ENCODE peak calls at places on chromosomes 12 and 14, in nine cellular contexts. One of them, this sample, is unnamed.

GRCh38 chr12:12511895-12512674 is 50.6 kb downstream of the DUSP16 start:
- DNase-seq in body of pancreas: no peak
- DNase-seq in stomach: no peak
- DNase-seq in thyroid gland: no peak
- DNase-seq in spleen: no peak
- DNase-seq in transverse colon: no peak
- DNase-seq in sigmoid colon: no peak
- DNase-seq in HCT116: no peak
- DNase-seq in adrenal gland: no peak
- DNase-seq in this sample: no peak

GRCh38 chr14:101707863-101708620 is 53.5 kb upstream of the PPP2R5C start:
- DNase-seq in body of pancreas: no peak
- DNase-seq in stomach: no peak
- DNase-seq in thyroid gland: no peak
- DNase-seq in spleen: no peak
- DNase-seq in transverse colon: no peak
- DNase-seq in sigmoid colon: no peak
- DNase-seq in HCT116: no peak
- DNase-seq in adrenal gland: peak
- DNase-seq in this sample: no peak

GRCh38 chr14:66572836-66573235 is 64.9 kb downstream of the GPHN start:
- DNase-seq in body of pancreas: no peak
- DNase-seq in stomach: no peak
- DNase-seq in thyroid gland: no peak
- DNase-seq in spleen: no peak
- DNase-seq in transverse colon: no peak
- DNase-seq in sigmoid colon: no peak
- DNase-seq in HCT116: no peak
- DNase-seq in adrenal gland: no peak
- DNase-seq in this sample: no peak

GRCh38 chr12:79058342-79058741 is 193.8 kb downstream of the SYT1 start:
- DNase-seq in body of pancreas: no peak
- DNase-seq in stomach: no peak
- DNase-seq in thyroid gland: no peak
- DNase-seq in spleen: no peak
- DNase-seq in transverse colon: no peak
- DNase-seq in sigmoid colon: no peak
- DNase-seq in HCT116: peak
- DNase-seq in adrenal gland: no peak
- DNase-seq in this sample: no peak

GRCh38 chr12:63064080-63064479 is 86.9 kb downstream of the AVPR1A start:
- DNase-seq in body of pancreas: no peak
- DNase-seq in stomach: no peak
- DNase-seq in thyroid gland: no peak
- DNase-seq in spleen: no peak
- DNase-seq in transverse colon: no peak
- DNase-seq in sigmoid colon: no peak
- DNase-seq in HCT116: no peak
- DNase-seq in adrenal gland: no peak
- DNase-seq in this sample: no peak

GRCh38 chr14:96088131-96088880 is 49.1 kb downstream of the C14orf132 start:
- DNase-seq in body of pancreas: no peak
- DNase-seq in stomach: no peak
- DNase-seq in thyroid gland: no peak
- DNase-seq in spleen: peak
- DNase-seq in transverse colon: no peak
- DNase-seq in sigmoid colon: peak
- DNase-seq in HCT116: no peak
- DNase-seq in adrenal gland: peak
- DNase-seq in this sample: no peak

GRCh38 chr12:19439059-19440018 is at the start of gene AEBP2:
- DNase-seq in body of pancreas: peak
- DNase-seq in stomach: peak
- DNase-seq in thyroid gland: peak
- DNase-seq in spleen: peak
- DNase-seq in transverse colon: peak
- DNase-seq in sigmoid colon: peak
- DNase-seq in HCT116: peak
- DNase-seq in adrenal gland: peak
- DNase-seq in this sample: peak

GRCh38 chr14:87229131-87229530 is 763.9 kb downstream of the GALC start:
- DNase-seq in body of pancreas: no peak
- DNase-seq in stomach: no peak
- DNase-seq in thyroid gland: no peak
- DNase-seq in spleen: no peak
- DNase-seq in transverse colon: no peak
- DNase-seq in sigmoid colon: no peak
- DNase-seq in HCT116: no peak
- DNase-seq in adrenal gland: no peak
- DNase-seq in this sample: no peak

GRCh38 chr12:123107926-123108681 is 42.8 kb downstream of the PITPNM2 start:
- DNase-seq in body of pancreas: no peak
- DNase-seq in stomach: no peak
- DNase-seq in thyroid gland: peak
- DNase-seq in spleen: no peak
- DNase-seq in transverse colon: no peak
- DNase-seq in sigmoid colon: no peak
- DNase-seq in HCT116: no peak
- DNase-seq in adrenal gland: no peak
- DNase-seq in this sample: no peak

GRCh38 chr12:39490500-39491276 is 47.8 kb upstream of the KIF21A start:
- DNase-seq in body of pancreas: no peak
- DNase-seq in stomach: no peak
- DNase-seq in thyroid gland: no peak
- DNase-seq in spleen: no peak
- DNase-seq in transverse colon: no peak
- DNase-seq in sigmoid colon: no peak
- DNase-seq in HCT116: no peak
- DNase-seq in adrenal gland: no peak
- DNase-seq in this sample: peak

GRCh38 chr12:56385873-56386272 is 23.2 kb upstream of the APOF start:
- DNase-seq in body of pancreas: peak
- DNase-seq in stomach: peak
- DNase-seq in thyroid gland: peak
- DNase-seq in spleen: no peak
- DNase-seq in transverse colon: no peak
- DNase-seq in sigmoid colon: no peak
- DNase-seq in HCT116: peak
- DNase-seq in adrenal gland: no peak
- DNase-seq in this sample: no peak

GRCh38 chr12:18752947-18753346 is 15.0 kb downstream of the CAPZA3 start:
- DNase-seq in body of pancreas: no peak
- DNase-seq in stomach: no peak
- DNase-seq in thyroid gland: no peak
- DNase-seq in spleen: no peak
- DNase-seq in transverse colon: no peak
- DNase-seq in sigmoid colon: no peak
- DNase-seq in HCT116: no peak
- DNase-seq in adrenal gland: no peak
- DNase-seq in this sample: no peak

GRCh38 chr14:26598081-26598671 is 343 bp upstream of the NOVA1 start:
- DNase-seq in body of pancreas: peak
- DNase-seq in stomach: peak
- DNase-seq in thyroid gland: peak
- DNase-seq in spleen: peak
- DNase-seq in transverse colon: peak
- DNase-seq in sigmoid colon: peak
- DNase-seq in HCT116: no peak
- DNase-seq in adrenal gland: peak
- DNase-seq in this sample: peak

GRCh38 chr12:118372541-118373495 is at the start of gene TAOK3:
- DNase-seq in body of pancreas: peak
- DNase-seq in stomach: peak
- DNase-seq in thyroid gland: peak
- DNase-seq in spleen: peak
- DNase-seq in transverse colon: peak
- DNase-seq in sigmoid colon: peak
- DNase-seq in HCT116: peak
- DNase-seq in adrenal gland: peak
- DNase-seq in this sample: peak
- TF ChIP-seq POLR2A in body of pancreas: peak
- TF ChIP-seq POLR2A in stomach: no peak
- TF ChIP-seq POLR2A in thyroid gland: peak
- TF ChIP-seq POLR2A in spleen: peak
- TF ChIP-seq POLR2A in transverse colon: peak
- TF ChIP-seq POLR2A in sigmoid colon: peak
- TF ChIP-seq POLR2A in HCT116: peak
- TF ChIP-seq POLR2A in adrenal gland: peak
- TF ChIP-seq POLR2A in this sample: peak

GRCh38 chr12:31715283-31715825 is 13.5 kb downstream of the AMN1 start:
- DNase-seq in body of pancreas: no peak
- DNase-seq in stomach: no peak
- DNase-seq in thyroid gland: no peak
- DNase-seq in spleen: no peak
- DNase-seq in transverse colon: no peak
- DNase-seq in sigmoid colon: no peak
- DNase-seq in HCT116: no peak
- DNase-seq in adrenal gland: no peak
- DNase-seq in this sample: no peak
- TF ChIP-seq POLR2A in body of pancreas: no peak
- TF ChIP-seq POLR2A in stomach: no peak
- TF ChIP-seq POLR2A in thyroid gland: no peak
- TF ChIP-seq POLR2A in spleen: no peak
- TF ChIP-seq POLR2A in transverse colon: no peak
- TF ChIP-seq POLR2A in sigmoid colon: no peak
- TF ChIP-seq POLR2A in HCT116: no peak
- TF ChIP-seq POLR2A in adrenal gland: no peak
- TF ChIP-seq POLR2A in this sample: no peak

DNA sequence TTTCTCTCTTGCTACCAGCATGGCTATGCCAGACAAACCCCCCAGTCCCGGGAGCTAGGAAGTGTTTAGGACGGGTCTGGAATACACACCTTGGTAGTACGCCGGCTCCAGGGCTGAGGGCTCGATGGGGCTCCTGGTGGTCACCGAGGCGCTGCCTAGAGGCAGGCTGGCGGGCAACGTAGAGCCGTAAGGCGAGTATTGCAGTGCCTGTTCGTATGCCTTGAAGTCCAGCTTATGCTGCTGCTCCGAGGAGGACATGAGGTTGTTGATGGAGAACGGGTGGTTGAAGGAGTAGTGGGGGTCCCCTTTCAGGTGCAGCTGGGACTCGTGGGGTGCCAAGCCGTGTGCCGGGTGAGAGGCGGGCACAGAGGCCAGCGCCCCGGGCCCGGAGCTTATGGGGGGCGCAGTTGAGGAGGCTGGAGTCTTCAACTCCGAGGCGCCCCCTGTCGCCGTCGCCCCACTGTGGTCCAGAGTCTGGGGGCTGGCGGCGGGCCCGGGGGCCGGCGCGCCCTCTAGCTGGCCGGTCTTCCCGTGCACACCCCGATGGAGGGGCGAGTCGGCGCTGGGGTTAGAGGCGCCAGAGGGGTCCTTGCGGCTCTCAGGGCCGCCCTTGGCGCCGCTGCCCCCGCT is 3.6 kb downstream of the FOXA1 start:
- DNase-seq in body of pancreas: no peak
- DNase-seq in stomach: peak
- DNase-seq in thyroid gland: no peak
- DNase-seq in spleen: no peak
- DNase-seq in transverse colon: peak
- DNase-seq in sigmoid colon: no peak
- DNase-seq in HCT116: no peak
- DNase-seq in adrenal gland: no peak
- DNase-seq in this sample: no peak
- TF ChIP-seq POLR2A in body of pancreas: no peak
- TF ChIP-seq POLR2A in stomach: no peak
- TF ChIP-seq POLR2A in thyroid gland: no peak
- TF ChIP-seq POLR2A in spleen: no peak
- TF ChIP-seq POLR2A in transverse colon: no peak
- TF ChIP-seq POLR2A in sigmoid colon: no peak
- TF ChIP-seq POLR2A in HCT116: no peak
- TF ChIP-seq POLR2A in adrenal gland: no peak
- TF ChIP-seq POLR2A in this sample: no peak

GRCh38 chr12:47813491-47814196 is 6.1 kb downstream of the HDAC7 start:
- DNase-seq in body of pancreas: peak
- DNase-seq in stomach: no peak
- DNase-seq in thyroid gland: no peak
- DNase-seq in spleen: no peak
- DNase-seq in transverse colon: peak
- DNase-seq in sigmoid colon: no peak
- DNase-seq in HCT116: no peak
- DNase-seq in adrenal gland: no peak
- DNase-seq in this sample: peak

GRCh38 chr12:47814539-47815170 is 5.0 kb downstream of the HDAC7 start:
- DNase-seq in body of pancreas: no peak
- DNase-seq in stomach: no peak
- DNase-seq in thyroid gland: no peak
- DNase-seq in spleen: no peak
- DNase-seq in transverse colon: no peak
- DNase-seq in sigmoid colon: no peak
- DNase-seq in HCT116: no peak
- DNase-seq in adrenal gland: no peak
- DNase-seq in this sample: no peak

GRCh38 chr12:47811581-47812484 is 7.9 kb downstream of the HDAC7 start:
- DNase-seq in body of pancreas: peak
- DNase-seq in stomach: no peak
- DNase-seq in thyroid gland: peak
- DNase-seq in spleen: no peak
- DNase-seq in transverse colon: peak
- DNase-seq in sigmoid colon: peak
- DNase-seq in HCT116: no peak
- DNase-seq in adrenal gland: peak
- DNase-seq in this sample: peak

GRCh38 chr12:47811070-47811391 is 8.7 kb downstream of the HDAC7 start:
- DNase-seq in body of pancreas: no peak
- DNase-seq in stomach: no peak
- DNase-seq in thyroid gland: peak
- DNase-seq in spleen: no peak
- DNase-seq in transverse colon: no peak
- DNase-seq in sigmoid colon: no peak
- DNase-seq in HCT116: no peak
- DNase-seq in adrenal gland: no peak
- DNase-seq in this sample: no peak

DNA sequence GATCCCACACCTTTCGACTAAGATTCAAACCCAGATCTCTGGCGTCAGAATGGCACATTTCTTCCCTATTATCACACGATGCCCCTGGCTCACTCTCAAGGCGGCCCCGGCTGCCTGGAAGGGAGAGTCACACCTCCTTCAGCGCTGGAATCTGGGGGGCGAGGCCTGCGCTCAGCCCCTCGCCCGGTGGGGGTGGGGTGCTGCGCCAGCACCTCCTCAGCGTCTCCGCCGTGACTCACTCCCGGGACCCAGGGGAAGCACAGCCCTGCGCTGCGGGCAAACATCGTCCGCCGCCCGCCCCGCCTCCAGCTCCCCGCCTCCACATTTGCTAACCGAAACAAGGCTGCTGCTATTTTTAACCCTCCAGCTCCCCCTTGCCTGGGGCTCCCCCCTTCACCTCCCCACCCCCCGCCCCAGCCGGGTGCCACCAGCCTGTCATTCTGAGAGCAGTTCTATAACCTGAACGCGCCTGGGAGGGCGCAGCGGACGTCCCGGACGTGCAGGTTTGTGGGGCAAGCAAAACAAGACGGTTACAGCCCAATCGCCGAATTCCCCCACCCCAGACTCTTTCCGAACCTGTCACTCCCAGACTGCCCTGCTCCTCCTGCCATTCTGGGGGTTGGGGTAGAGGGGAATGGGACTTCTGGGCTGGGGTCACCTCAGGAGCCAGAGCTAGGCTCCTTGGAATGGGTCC is 6.8 kb downstream of the HDAC7 start:
- DNase-seq in body of pancreas: peak
- DNase-seq in stomach: peak
- DNase-seq in thyroid gland: peak
- DNase-seq in spleen: peak
- DNase-seq in transverse colon: peak
- DNase-seq in sigmoid colon: peak
- DNase-seq in HCT116: no peak
- DNase-seq in adrenal gland: peak
- DNase-seq in this sample: peak
- TF ChIP-seq POLR2A in body of pancreas: peak
- TF ChIP-seq POLR2A in stomach: no peak
- TF ChIP-seq POLR2A in thyroid gland: peak
- TF ChIP-seq POLR2A in spleen: no peak
- TF ChIP-seq POLR2A in transverse colon: peak
- TF ChIP-seq POLR2A in sigmoid colon: peak
- TF ChIP-seq POLR2A in HCT116: no peak
- TF ChIP-seq POLR2A in adrenal gland: peak
- TF ChIP-seq POLR2A in this sample: no peak